ENCODE peak calls at places on chromosomes 4 and X, in four cellular contexts. One of them, this sample, is unnamed. For H3K36me3 and H3K4me1, the result is how much of the 10 kb centered on the place peaks cover.

GRCh38 chrX:46310815-46311497 is 234.3 kb downstream of the ZNF674 start:
- DNase-seq in GM12878: no peak
- DNase-seq in pancreas: no peak
- DNase-seq in Peyer's patch: no peak
- DNase-seq in this sample: no peak

GRCh38 chr4:15563871-15564270 is 91.3 kb downstream of the FBXL5 start:
- DNase-seq in Peyer's patch: no peak
- DNase-seq in GM12878: no peak
- DNase-seq in pancreas: no peak
- DNase-seq in this sample: no peak

GRCh38 chr4:101307901-101308300 is 39.4 kb downstream of the PPP3CA start:
- DNase-seq in GM12878: no peak
- DNase-seq in pancreas: no peak
- DNase-seq in Peyer's patch: no peak
- DNase-seq in this sample: no peak

GRCh38 chr4:120263623-120264022 is 197.0 kb upstream of the MAD2L1 start:
- DNase-seq in GM12878: no peak
- DNase-seq in pancreas: no peak
- DNase-seq in Peyer's patch: no peak
- DNase-seq in this sample: no peak

GRCh38 chr4:10589308-10589707 is 95.3 kb downstream of the CLNK start:
- DNase-seq in Peyer's patch: no peak
- DNase-seq in GM12878: no peak
- DNase-seq in pancreas: no peak
- DNase-seq in this sample: no peak

GRCh38 chr4:8683462-8683861 is 90.9 kb downstream of the CPZ start:
- DNase-seq in Peyer's patch: no peak
- DNase-seq in pancreas: no peak
- DNase-seq in GM12878: no peak
- DNase-seq in this sample: no peak

GRCh38 chrX:138711399-138712347 is at the start of gene FGF13:
- DNase-seq in pancreas: peak
- DNase-seq in Peyer's patch: peak
- DNase-seq in GM12878: no peak
- DNase-seq in this sample: no peak

GRCh38 chr4:88878624-88879023 is 178.4 kb downstream of the FAM13A start:
- DNase-seq in Peyer's patch: no peak
- DNase-seq in GM12878: no peak
- DNase-seq in pancreas: no peak
- DNase-seq in this sample: no peak

GRCh38 chr4:88775529-88775928 is 77.9 kb upstream of the NAP1L5 start:
- DNase-seq in pancreas: no peak
- DNase-seq in Peyer's patch: no peak
- DNase-seq in GM12878: no peak
- DNase-seq in this sample: no peak

DNA sequence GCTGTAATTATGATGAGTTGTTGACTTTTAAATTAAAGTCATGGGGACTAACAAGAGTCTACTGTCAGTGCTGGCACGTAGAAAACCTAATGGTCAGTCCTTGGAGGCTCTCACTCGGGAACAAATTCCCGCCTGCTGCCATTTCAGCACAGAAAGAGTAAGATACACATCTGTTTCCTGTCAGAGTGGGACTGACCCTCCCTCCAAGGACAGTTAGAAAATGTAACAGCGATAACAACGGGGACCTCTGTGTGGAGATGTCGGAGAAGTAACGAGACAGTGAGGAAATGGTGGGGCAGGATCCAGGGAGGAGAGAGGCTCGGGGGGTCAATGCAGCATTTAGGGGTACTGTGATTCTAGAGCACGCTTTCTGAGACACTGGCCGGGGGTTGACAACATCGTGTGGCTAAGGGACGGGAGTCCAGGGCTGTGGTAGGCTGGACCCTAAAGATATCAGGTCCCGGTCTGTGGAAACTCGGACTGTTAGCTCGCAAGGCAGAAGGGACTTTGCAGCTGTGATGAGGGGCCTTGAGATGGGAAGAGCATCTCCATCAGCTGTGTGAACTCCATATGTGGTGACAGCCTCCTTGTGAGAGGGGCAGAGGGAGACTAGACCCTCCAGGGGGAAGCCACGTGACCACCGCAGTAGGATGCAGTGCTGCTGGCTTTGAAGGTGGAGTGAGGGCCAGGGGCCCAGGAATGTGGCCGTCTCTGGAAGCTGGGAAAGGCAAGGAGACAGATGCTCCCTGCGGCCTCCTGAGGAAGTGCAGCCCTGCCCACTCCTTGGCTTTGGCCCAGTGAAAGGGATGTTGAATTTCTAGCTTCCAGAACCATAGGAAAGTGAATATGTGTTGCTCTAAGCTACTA is 35.8 kb upstream of the SORCS2 start:
- DNase-seq in GM12878: no peak
- DNase-seq in pancreas: peak
- DNase-seq in Peyer's patch: peak
- DNase-seq in this sample: peak
- TF ChIP-seq CTCF in GM12878: peak
- TF ChIP-seq CTCF in pancreas: peak
- TF ChIP-seq CTCF in Peyer's patch: peak
- TF ChIP-seq CTCF in this sample: no peak

GRCh38 chr4:108106186-108106585 is 62.5 kb downstream of the LEF1 start:
- DNase-seq in pancreas: no peak
- DNase-seq in GM12878: no peak
- DNase-seq in Peyer's patch: no peak
- DNase-seq in this sample: no peak
- H3K36me3 ChIP-seq in pancreas: under half
- H3K36me3 ChIP-seq in GM12878: under half
- H3K36me3 ChIP-seq in Peyer's patch: under half
- H3K36me3 ChIP-seq in this sample: under half

GRCh38 chr4:76610751-76611150 is 175.7 kb downstream of the SHROOM3 start:
- DNase-seq in pancreas: no peak
- DNase-seq in GM12878: no peak
- DNase-seq in Peyer's patch: no peak
- DNase-seq in this sample: no peak
- H3K4me1 ChIP-seq in pancreas: under half
- H3K4me1 ChIP-seq in GM12878: under half
- H3K4me1 ChIP-seq in Peyer's patch: under half
- H3K4me1 ChIP-seq in this sample: under half

DNA sequence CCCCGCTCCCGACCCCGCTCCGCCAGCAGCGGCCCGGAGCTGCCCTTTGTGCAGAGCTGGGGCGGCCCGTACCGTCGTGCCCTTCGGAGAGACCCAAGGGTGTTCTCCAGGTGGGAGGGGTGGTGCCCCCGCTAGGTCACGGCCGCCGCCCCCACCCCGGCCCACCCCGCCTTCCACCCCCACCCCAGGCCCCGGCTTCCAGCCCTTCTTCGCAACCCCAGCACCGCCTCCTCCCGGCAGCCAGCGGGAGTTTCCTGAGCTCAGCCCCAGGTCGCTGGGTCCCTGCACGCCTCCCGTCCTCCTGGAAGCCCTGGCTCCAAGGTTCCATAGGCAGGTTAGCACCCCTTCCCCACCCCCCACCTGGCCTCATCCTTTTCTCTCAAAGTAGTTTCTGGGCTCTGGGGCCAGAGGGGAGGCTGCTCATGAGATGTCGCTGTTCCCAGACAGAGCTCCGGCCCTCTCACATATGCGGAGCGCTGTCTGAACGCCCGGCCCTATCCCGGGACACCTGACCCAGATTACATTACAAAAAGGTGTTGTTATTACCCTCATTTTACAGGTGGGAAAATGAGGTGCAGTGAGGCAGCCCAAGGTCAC is 25.2 kb upstream of the FGFR3 start:
- DNase-seq in GM12878: no peak
- DNase-seq in pancreas: no peak
- DNase-seq in Peyer's patch: peak
- DNase-seq in this sample: peak
- TF ChIP-seq CTCF in GM12878: no peak
- TF ChIP-seq CTCF in pancreas: no peak
- TF ChIP-seq CTCF in Peyer's patch: peak
- TF ChIP-seq CTCF in this sample: peak

DNA sequence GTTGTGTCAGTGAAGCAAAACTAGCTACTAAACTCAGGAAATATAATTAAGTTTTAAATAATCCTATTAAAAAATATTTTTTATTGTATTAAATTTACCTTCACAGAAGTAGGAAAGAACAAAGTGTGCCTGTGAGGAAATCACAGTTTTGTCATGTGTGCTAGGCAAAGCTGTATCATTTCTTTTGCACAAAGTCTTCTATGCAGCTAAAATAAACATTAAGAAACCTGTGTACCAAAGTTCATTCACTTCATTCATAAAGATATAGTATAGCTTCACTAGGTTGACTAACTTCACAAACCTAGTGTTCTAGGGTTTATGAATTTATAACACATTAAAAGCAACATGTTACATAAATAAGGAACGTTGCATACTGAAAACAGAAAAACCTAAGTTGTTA is 131.0 kb downstream of the PDS5A start:
- DNase-seq in GM12878: no peak
- DNase-seq in pancreas: no peak
- DNase-seq in Peyer's patch: no peak
- DNase-seq in this sample: no peak
- H3K36me3 ChIP-seq in GM12878: under half
- H3K36me3 ChIP-seq in pancreas: under half
- H3K36me3 ChIP-seq in Peyer's patch: half or more
- H3K36me3 ChIP-seq in this sample: under half

DNA sequence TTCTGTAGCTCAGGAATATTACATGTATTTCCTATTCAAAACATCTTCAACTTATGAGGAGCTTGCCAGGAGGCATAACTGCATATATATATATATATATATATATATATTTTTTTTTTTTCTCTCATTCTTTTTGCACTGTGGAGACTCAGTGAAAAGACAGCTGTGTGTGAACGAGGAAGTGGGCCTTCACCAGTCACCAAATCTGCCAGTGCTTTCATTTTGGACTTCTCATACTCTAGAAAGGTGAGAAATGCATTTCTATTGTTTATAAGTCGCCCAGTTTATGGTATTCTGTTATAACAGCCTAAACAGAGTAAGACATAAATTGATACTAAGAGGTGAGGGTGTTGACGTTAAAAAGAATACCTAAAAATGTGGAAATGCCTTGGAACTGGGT is 710.6 kb downstream of the TRAM1L1 start:
- DNase-seq in Peyer's patch: no peak
- DNase-seq in GM12878: no peak
- DNase-seq in pancreas: no peak
- DNase-seq in this sample: no peak
- H3K4me1 ChIP-seq in Peyer's patch: under half
- H3K4me1 ChIP-seq in GM12878: under half
- H3K4me1 ChIP-seq in pancreas: under half
- H3K4me1 ChIP-seq in this sample: under half